ENCODE peak calls at places on chromosomes 13 and 19, in five cellular contexts. Q, Z, W, X and M are unnamed samples.

GRCh38 chr19:13033244-13033643 is 38.0 kb downstream of the NFIX start:
- DNase-seq in Q (no peak), Z (no peak), W (no peak), X (no peak), M (peak; percentile 24)

GRCh38 chr19:40284501-40285352 is at the start of gene AKT2:
- DNase-seq in Q (peak; percentile 48), Z (peak; percentile 91), W (no peak), X (no peak), M (peak; percentile 79)

GRCh38 chr19:57034544-57034943 is 85.2 kb upstream of the USP29 start:
- DNase-seq in Q (no peak), Z (no peak), W (no peak), X (no peak), M (no peak)

GRCh38 chr13:94660695-94661324 is 51.5 kb downstream of the SOX21 start:
- DNase-seq in Q (no peak), Z (no peak), W (no peak), X (peak; percentile 36), M (peak; percentile 18)

GRCh38 chr13:64239372-64239771 is 2823.7 kb upstream of the PCDH20 start:
- DNase-seq in Q (no peak), Z (no peak), W (no peak), X (peak; percentile 64), M (no peak)

GRCh38 chr19:4829001-4829712 is 2.4 kb downstream of the TICAM1 start:
- DNase-seq in Q (no peak), Z (no peak), W (no peak), X (no peak), M (peak; percentile 60)

GRCh38 chr13:60019119-60019993 is 144.4 kb downstream of the DIAPH3 start:
- DNase-seq in Q (peak; percentile 17), Z (no peak), W (no peak), X (no peak), M (peak; percentile 29)

GRCh38 chr19:48926909-48927308 is 6.6 kb upstream of the DHDH start:
- DNase-seq in Q (no peak), Z (peak; percentile 62), W (peak; percentile 75), X (peak; percentile 82), M (no peak)

GRCh38 chr13:59176775-59177174 is 987.0 kb downstream of the DIAPH3 start:
- DNase-seq in Q (no peak), Z (peak; percentile 6), W (no peak), X (no peak), M (peak; percentile 30)

GRCh38 chr19:35202722-35203674 is 25.5 kb downstream of the FAM187B start:
- DNase-seq in Q (no peak), Z (no peak), W (no peak), X (no peak), M (no peak)

GRCh38 chr13:47564041-47564440 is 437.0 kb downstream of the SUCLA2 start:
- DNase-seq in Q (no peak), Z (no peak), W (no peak), X (no peak), M (no peak)

GRCh38 chr19:21699197-21699596 is 68.2 kb downstream of the ZNF100 start:
- DNase-seq in Q (no peak), Z (no peak), W (no peak), X (no peak), M (no peak)

GRCh38 chr13:48654511-48654910 is 782 bp downstream of the CYSLTR2 start:
- DNase-seq in Q (no peak), Z (no peak), W (no peak), X (no peak), M (no peak)

GRCh38 chr13:26785845-26786630 is 25.5 kb upstream of the GPR12 start:
- DNase-seq in Q (no peak), Z (no peak), W (no peak), X (no peak), M (peak; percentile 88)

GRCh38 chr13:98214008-98214643 is 37.1 kb upstream of the RNF113B start:
- DNase-seq in Q (no peak), Z (no peak), W (no peak), X (peak; percentile 31), M (no peak)

GRCh38 chr13:100658363-100658762 is 16.2 kb downstream of the TMTC4 start:
- DNase-seq in Q (no peak), Z (no peak), W (no peak), X (no peak), M (peak; percentile 25)

GRCh38 chr19:52992109-52993004 is 21.4 kb upstream of the ERVV-1 start:
- DNase-seq in Q (no peak), Z (peak; percentile 23), W (no peak), X (peak; percentile 41), M (no peak)

GRCh38 chr13:112775791-112776279 is 86.0 kb downstream of the ATP11A start:
- DNase-seq in Q (no peak), Z (no peak), W (no peak), X (no peak), M (no peak)

GRCh38 chr13:62625214-62625613 is 1209.6 kb upstream of the PCDH20 start:
- DNase-seq in Q (no peak), Z (no peak), W (no peak), X (no peak), M (no peak)

GRCh38 chr19:48964205-48965032 is 690 bp upstream of the FTL start:
- DNase-seq in Q (no peak), Z (no peak), W (no peak), X (no peak), M (no peak)

GRCh38 chr13:48954086-48954485 is 21.6 kb upstream of the FNDC3A start:
- DNase-seq in Q (no peak), Z (no peak), W (no peak), X (no peak), M (no peak)

GRCh38 chr13:52991344-52992020 is 37.1 kb upstream of the OLFM4 start:
- DNase-seq in Q (no peak), Z (no peak), W (no peak), X (no peak), M (no peak)

GRCh38 chr13:101655435-101655834 is 203.0 kb downstream of the ITGBL1 start:
- DNase-seq in Q (peak; percentile 9), Z (no peak), W (no peak), X (no peak), M (peak; percentile 28)

GRCh38 chr13:79548886-79549285 is 67.9 kb downstream of the NDFIP2 start:
- DNase-seq in Q (no peak), Z (no peak), W (no peak), X (peak; percentile 50), M (no peak)

GRCh38 chr13:111287201-111287600 is 33.2 kb upstream of the TEX29 start:
- DNase-seq in Q (no peak), Z (no peak), W (no peak), X (no peak), M (no peak)

DNA sequence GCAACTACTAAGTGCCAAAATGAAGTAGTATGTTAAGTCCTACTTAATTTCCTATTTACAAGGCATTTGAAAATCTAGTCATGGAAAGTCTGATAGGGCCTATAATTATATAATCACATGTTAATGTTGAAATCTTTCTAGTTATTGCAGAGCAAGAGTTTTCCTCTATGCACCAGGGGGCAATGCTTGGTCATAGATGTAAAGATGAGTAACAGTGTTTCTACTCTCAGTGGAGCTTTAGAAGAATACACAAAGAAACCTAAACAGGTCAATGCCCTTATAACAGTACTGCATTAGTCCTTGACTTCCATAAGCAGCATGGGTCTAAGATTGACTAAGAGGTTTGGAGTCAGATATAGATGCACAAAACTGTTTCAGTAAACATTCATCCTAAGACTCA is 218.7 kb downstream of the KCTD12 start:
- DNase-seq in Q (no peak), Z (no peak), W (no peak), X (peak; percentile 89), M (peak; percentile 27)
- TF ChIP-seq CTCF in Q (peak; percentile 7), Z (no peak), W (no peak), X (peak; percentile 21), M (no peak)

GRCh38 chr19:17679526-17680234 is 8.5 kb downstream of the UNC13A start:
- DNase-seq in Q (no peak), Z (no peak), W (no peak), X (no peak), M (no peak)

GRCh38 chr19:17682273-17682672 is 5.9 kb downstream of the UNC13A start:
- DNase-seq in Q (no peak), Z (no peak), W (no peak), X (no peak), M (no peak)

GRCh38 chr19:17681505-17682125 is 6.5 kb downstream of the UNC13A start:
- DNase-seq in Q (no peak), Z (peak; percentile 85), W (no peak), X (peak; percentile 30), M (peak; percentile 71)

GRCh38 chr19:17678836-17679235 is 9.3 kb downstream of the UNC13A start:
- DNase-seq in Q (no peak), Z (no peak), W (no peak), X (no peak), M (no peak)

DNA sequence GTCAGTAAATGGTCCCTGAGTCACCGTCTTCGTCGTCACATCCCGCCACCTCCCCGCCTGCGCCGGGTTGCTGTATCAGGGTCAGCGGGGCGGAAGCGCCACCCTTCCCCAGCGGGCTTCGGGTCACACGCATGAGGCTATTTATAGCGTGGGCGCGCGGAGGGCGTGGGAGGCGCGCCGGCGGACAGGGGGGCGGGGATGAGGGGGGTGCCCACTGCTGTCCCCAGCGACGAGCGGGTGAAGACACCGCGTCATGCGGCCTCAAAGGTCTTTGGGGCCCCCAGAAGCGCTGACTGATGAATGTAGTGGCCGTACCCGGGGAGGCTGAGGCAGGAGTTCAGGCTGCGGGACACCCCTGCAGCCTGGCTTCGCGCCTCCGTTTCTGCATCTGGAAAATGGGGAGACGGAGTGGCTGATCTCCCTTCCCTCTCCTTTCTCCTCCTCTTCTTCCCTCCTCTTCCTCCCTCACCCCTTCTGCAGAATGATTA is 7.9 kb downstream of the UNC13A start:
- DNase-seq in Q (peak; percentile 27), Z (peak; percentile 87), W (peak; percentile 50), X (peak; percentile 74), M (peak; percentile 85)
- TF ChIP-seq MAX in Q (no peak), Z (peak; percentile 66), W (peak; percentile 43), X (no peak), M (no peak)

DNA sequence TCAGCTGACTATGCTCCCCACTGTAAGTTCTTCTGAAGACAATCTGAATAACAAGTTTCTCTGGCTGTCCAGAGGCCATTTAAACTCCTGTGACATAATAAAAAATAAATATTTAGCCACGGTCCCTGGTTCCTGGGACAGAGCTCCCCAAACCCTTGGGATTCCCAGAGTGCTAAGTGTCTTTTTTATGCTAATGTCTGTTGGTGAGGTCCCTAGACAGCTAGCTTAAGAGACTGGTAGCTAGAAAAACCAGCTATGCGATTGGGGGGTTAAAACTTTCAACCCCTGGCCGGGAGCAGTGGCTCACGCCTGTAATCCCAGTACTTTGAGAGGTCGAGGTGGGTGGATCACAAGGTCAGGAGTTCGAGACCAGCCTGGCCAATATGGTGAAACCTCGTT is 5.9 kb downstream of the EPSTI1 start:
- DNase-seq in Q (no peak), Z (no peak), W (no peak), X (no peak), M (no peak)
- H3K4me3 ChIP-seq in Q (no peak overlapping the region), Z (no peak overlapping the region), W (no peak overlapping the region), X (no peak overlapping the region), M (no peak overlapping the region)

GRCh38 chr19:30664358-30665058 is 292.3 kb downstream of the ZNF536 start:
- DNase-seq in Q (no peak), Z (no peak), W (no peak), X (no peak), M (peak; percentile 3)
- TF ChIP-seq CTCF in Q (no peak), Z (no peak), W (peak; percentile 44), X (peak; percentile 12), M (peak; percentile 2)

GRCh38 chr13:41782086-41782485 is 178.8 kb downstream of the VWA8 start:
- DNase-seq in Q (no peak), Z (no peak), W (no peak), X (no peak), M (no peak)

GRCh38 chr13:41785402-41786142 is 175.3 kb downstream of the VWA8 start:
- DNase-seq in Q (no peak), Z (no peak), W (no peak), X (no peak), M (no peak)

GRCh38 chr13:41780736-41781708 is 179.9 kb downstream of the VWA8 start:
- DNase-seq in Q (no peak), Z (no peak), W (no peak), X (no peak), M (no peak)
- TF ChIP-seq MAX in Q (no peak), Z (no peak), W (no peak), X (no peak), M (no peak)